ENCODE peak calls at places on chromosomes 12 and 14, in four cellular contexts. C, D, B and M are unnamed samples.

GRCh38 chr12:53738834-53739284 is 11.6 kb upstream of the CALCOCO1 start:
- DNase-seq in B (no peak), D (no peak), C (no peak), M (no peak)

GRCh38 chr12:53198470-53199110 is 8.5 kb downstream of the ITGB7 start:
- DNase-seq in C (no peak), D (no peak), B (no peak), M (no peak)

GRCh38 chr14:58639842-58640484 is 2.2 kb downstream of the DACT1 start:
- DNase-seq in C (peak; percentile 68), B (peak; percentile 56), D (no peak), M (peak; percentile 43)

GRCh38 chr14:97458302-97459137 is 661.3 kb downstream of the VRK1 start:
- DNase-seq in B (no peak), C (no peak), D (no peak), M (no peak)

GRCh38 chr14:21300892-21301291 is 21.0 kb downstream of the RPGRIP1 start:
- DNase-seq in D (peak; percentile 27), C (no peak), B (no peak), M (peak; percentile 63)

GRCh38 chr12:50234347-50234746 is 49.0 kb downstream of the LIMA1 start:
- DNase-seq in C (no peak), B (peak; percentile 83), D (no peak), M (no peak)

GRCh38 chr12:41967668-41968649 is 176.7 kb downstream of the GXYLT1 start:
- DNase-seq in D (no peak), C (no peak), B (peak; percentile 11), M (peak; percentile 27)

GRCh38 chr14:59788176-59788575 is 82.4 kb downstream of the RTN1 start:
- DNase-seq in C (no peak), B (no peak), D (no peak), M (no peak)

GRCh38 chr12:131355688-131356245 is 355.1 kb upstream of the SFSWAP start:
- DNase-seq in C (no peak), B (no peak), D (no peak), M (no peak)

GRCh38 chr14:104351849-104352492 is 213.6 kb downstream of the KIF26A start:
- DNase-seq in D (no peak), C (no peak), B (no peak), M (no peak)

GRCh38 chr14:58969951-58970751 is 218.3 kb upstream of the DAAM1 start:
- DNase-seq in C (no peak), D (no peak), B (peak; percentile 29), M (no peak)

GRCh38 chr12:25372002-25372401 is 121.3 kb upstream of the KRAS start:
- DNase-seq in D (no peak), B (peak; percentile 51), C (no peak), M (no peak)

GRCh38 chr12:117228239-117228638 is 38.0 kb upstream of the FBXO21 start:
- DNase-seq in C (no peak), D (no peak), B (peak; percentile 64), M (no peak)

GRCh38 chr14:74685054-74685453 is 27.8 kb downstream of the AREL1 start:
- DNase-seq in B (no peak), C (no peak), D (no peak), M (no peak)

GRCh38 chr14:91872011-91872476 is 4.7 kb upstream of the TC2N start:
- DNase-seq in C (no peak), D (no peak), B (no peak), M (peak; percentile 32)

GRCh38 chr12:57519758-57520007 is 631 bp downstream of the DDIT3 start:
- DNase-seq in B (peak; percentile 18), C (no peak), D (no peak), M (no peak)

GRCh38 chr12:109387425-109388166 is 39.9 kb downstream of the MYO1H start:
- DNase-seq in D (no peak), B (peak; percentile 20), C (no peak), M (no peak)

GRCh38 chr14:19800282-19801117 is 3.1 kb upstream of the OR4N2 start:
- DNase-seq in B (no peak), D (peak; percentile 10), C (no peak), M (no peak)

GRCh38 chr14:50030049-50030448 is 86.3 kb downstream of the VCPKMT start:
- DNase-seq in B (no peak), D (no peak), C (no peak), M (no peak)

GRCh38 chr12:19794116-19794515 is 354.8 kb downstream of the AEBP2 start:
- DNase-seq in D (no peak), B (no peak), C (no peak), M (no peak)

GRCh38 chr14:55684956-55685584 is 105.1 kb downstream of the KTN1 start:
- DNase-seq in D (no peak), B (no peak), C (no peak), M (no peak)

GRCh38 chr12:57309420-57309819 is 58.4 kb upstream of the STAC3 start:
- DNase-seq in B (peak; percentile 26), D (no peak), C (peak; percentile 9), M (no peak)

GRCh38 chr14:22657861-22658260 is 13.7 kb upstream of the OR6J1 start:
- DNase-seq in C (no peak), B (peak; percentile 45), D (no peak), M (no peak)

GRCh38 chr12:117583677-117584076 is 222.3 kb upstream of the NOS1 start:
- DNase-seq in D (no peak), B (peak; percentile 13), C (no peak), M (no peak)

GRCh38 chr12:41103614-41104013 is 84.5 kb upstream of the PDZRN4 start:
- DNase-seq in D (no peak), B (no peak), C (no peak), M (no peak)

GRCh38 chr14:29098625-29099024 is 332.0 kb downstream of the FOXG1 start:
- DNase-seq in D (no peak), C (no peak), B (no peak), M (no peak)

GRCh38 chr14:68786491-68787234 is 6.2 kb downstream of the ZFP36L1 start:
- DNase-seq in D (no peak), B (peak; percentile 99), C (no peak), M (peak; percentile 0)

GRCh38 chr12:82299617-82300016 is 58.6 kb downstream of the CCDC59 start:
- DNase-seq in C (no peak), B (peak; percentile 28), D (no peak), M (no peak)

GRCh38 chr12:98085360-98085759 is 430.0 kb upstream of the TMPO start:
- DNase-seq in C (no peak), D (no peak), B (no peak), M (no peak)

DNA sequence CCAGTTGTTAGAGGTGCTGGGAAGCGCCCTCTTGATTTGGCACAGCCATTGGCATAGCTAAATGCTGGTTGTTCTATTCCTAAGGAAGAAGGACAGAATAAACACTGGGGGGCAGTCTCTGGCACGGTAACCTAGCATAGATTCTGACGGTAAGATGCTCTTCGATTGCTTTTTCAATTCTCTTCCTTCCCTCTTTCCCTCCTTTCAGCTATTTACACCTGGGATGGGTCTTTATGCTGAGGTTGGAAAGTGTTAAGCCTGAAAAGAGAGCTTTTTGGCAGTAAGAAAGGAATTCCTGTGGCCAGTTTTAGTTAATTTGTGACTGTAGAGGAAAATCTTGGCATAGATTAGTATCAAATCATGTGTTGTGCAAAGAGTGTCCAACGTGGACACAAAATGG is 162.8 kb downstream of the SNAPC1 start:
- DNase-seq in D (no peak), B (peak; percentile 28), C (no peak), M (no peak)
- TF ChIP-seq CTCF in D (peak; percentile 12), B (peak; percentile 60), C (peak; percentile 28), M (no peak)

DNA sequence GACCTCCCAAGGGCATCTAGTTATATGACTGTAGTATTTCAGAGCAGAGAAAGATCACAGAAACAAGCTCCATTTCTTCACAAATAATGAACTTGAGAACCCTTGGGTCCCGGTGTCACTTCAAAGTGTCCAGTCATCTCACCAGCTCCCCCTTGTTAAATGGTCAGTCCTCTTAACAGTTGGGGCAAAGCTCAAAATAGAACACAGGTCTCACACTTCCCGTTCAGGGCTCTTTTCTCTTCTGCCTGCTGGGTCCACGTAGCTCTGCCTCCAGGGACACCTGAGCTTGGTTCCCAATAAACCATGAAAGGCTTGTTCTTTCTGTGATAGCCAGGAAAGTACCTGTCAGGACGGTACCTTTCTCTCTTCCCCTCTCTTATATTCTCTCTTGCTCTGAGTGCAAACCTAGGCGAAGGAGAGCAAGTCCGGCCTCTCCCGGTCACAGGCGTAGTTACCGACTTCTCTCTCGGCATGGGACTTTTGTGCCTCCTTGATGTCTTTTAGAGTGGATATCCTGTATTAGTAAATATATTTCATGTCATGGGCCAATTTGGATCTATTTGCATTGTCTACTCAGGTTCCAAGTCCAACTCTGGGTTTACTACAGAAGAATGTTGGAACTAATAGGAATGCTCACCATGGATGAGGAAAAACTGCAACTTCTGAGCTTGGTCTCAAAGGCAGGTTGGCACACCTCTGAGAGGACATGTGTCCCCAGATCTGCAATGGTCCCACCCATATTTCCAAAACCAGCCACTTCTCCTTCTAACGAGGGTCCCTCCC is 118.8 kb upstream of the PARP11 start:
- DNase-seq in D (no peak), B (no peak), C (no peak), M (no peak)
- TF ChIP-seq CTCF in D (no peak), B (no peak), C (no peak), M (no peak)

DNA sequence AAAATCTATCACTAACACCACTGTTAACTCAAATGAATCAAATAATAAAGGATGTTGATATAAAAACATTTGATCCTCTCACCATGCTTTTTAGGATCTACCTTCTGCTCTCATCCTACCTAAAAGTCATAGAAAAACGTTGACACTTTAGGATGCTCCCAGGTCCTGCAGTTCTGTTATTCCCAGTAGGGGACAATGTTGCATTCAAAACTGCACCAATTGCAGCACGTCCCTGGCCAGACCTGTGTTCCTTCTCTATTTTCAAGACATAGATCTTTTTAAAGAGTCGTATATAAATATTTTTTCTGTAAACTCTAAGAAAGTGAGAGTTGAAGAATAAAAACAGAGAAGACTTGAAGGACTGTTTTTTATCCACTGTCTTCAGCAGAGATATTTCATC is 8.8 kb downstream of the AICDA start:
- DNase-seq in C (no peak), D (no peak), B (no peak), M (no peak)
- TF ChIP-seq CTCF in C (no peak), D (peak; percentile 46), B (peak; percentile 59), M (no peak)

DNA sequence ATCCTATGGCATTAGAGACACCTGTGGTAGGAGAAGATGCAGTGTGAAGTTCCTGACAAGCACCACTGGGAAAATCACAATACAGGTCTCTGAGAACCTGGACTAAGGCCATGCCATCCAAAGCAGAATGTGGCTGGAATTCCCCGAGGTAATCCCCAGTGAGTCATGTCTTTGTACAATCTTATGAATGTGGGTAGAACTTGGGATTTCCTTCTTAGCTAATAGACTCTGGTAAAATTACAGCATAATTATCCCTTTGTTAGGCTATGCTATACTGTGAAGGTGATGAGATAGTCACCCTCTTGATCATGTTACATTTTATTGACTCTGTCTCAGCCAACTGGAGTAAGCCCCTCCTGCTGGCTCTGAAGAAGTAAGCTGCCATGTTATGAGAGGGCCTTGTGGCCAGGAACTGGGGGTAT is 224.3 kb upstream of the DCN start:
- DNase-seq in B (peak; percentile 99), D (no peak), C (no peak), M (no peak)
- TF ChIP-seq CTCF in B (peak; percentile 45), D (no peak), C (no peak), M (no peak)